ENCODE peak calls at places on chromosomes 1 and 21, in seven cellular contexts. O is mucosa of descending colon; N is pancreas; V is CD8-positive, alpha-beta T cell; S is thoracic aorta; U is PC-9; P is adrenal gland. K is an unnamed sample.

GRCh38 chr21:33135925-33136324 is 66.0 kb downstream of the OLIG1 start:
- DNase-seq in P (no peak), S (no peak), N (no peak), V (no peak), U (no peak), O (no peak), K (no peak)

GRCh38 chr1:44250113-44250781 is 37.0 kb downstream of the DMAP1 start:
- DNase-seq in U (no peak), P (no peak), S (no peak), V (no peak), N (no peak), O (no peak), K (no peak)

GRCh38 chr1:197042676-197043341 is 24.3 kb downstream of the F13B start:
- DNase-seq in U (no peak), P (no peak), V (no peak), N (no peak), S (no peak), O (no peak), K (no peak)

GRCh38 chr1:155226910-155227260 is 18.4 kb downstream of the MTX1 start:
- DNase-seq in P (peak; percentile 68), U (no peak), S (no peak), O (peak; percentile 82), N (no peak), V (no peak), K (peak; percentile 74)

GRCh38 chr21:40049031-40049958 is 182.1 kb downstream of the PCP4 start:
- DNase-seq in S (peak; percentile 40), V (no peak), N (no peak), P (peak; percentile 58), U (no peak), O (no peak), K (peak; percentile 44)

GRCh38 chr1:85584264-85584781 is 3.8 kb downstream of the CCN1 start:
- DNase-seq in P (no peak), O (no peak), V (no peak), N (no peak), S (no peak), U (peak; percentile 28), K (no peak)

GRCh38 chr1:184716158-184716557 is 38.5 kb downstream of the EDEM3 start:
- DNase-seq in P (no peak), O (no peak), S (no peak), N (no peak), U (no peak), V (no peak), K (no peak)

GRCh38 chr1:114512595-114513280 is 1.7 kb upstream of the TRIM33 start:
- DNase-seq in U (peak; percentile 3), S (no peak), N (no peak), P (no peak), O (no peak), V (no peak), K (no peak)

GRCh38 chr21:42827588-42827987 is 51.8 kb downstream of the WDR4 start:
- DNase-seq in U (no peak), P (no peak), V (no peak), O (no peak), S (no peak), N (no peak), K (no peak)

GRCh38 chr21:42829417-42829816 is 49.9 kb downstream of the WDR4 start:
- DNase-seq in S (no peak), P (no peak), N (no peak), U (no peak), V (no peak), O (no peak), K (no peak)

GRCh38 chr21:42829954-42830353 is 49.4 kb downstream of the WDR4 start:
- DNase-seq in U (no peak), N (no peak), S (no peak), O (no peak), V (no peak), P (no peak), K (no peak)

GRCh38 chr21:42833439-42833815 is 45.9 kb downstream of the WDR4 start:
- DNase-seq in V (no peak), S (no peak), P (peak; percentile 44), O (no peak), U (no peak), N (no peak), K (no peak)

GRCh38 chr21:42830456-42831455 is 48.6 kb downstream of the WDR4 start:
- DNase-seq in O (no peak), N (no peak), S (no peak), U (no peak), P (no peak), V (no peak), K (no peak)
- TF ChIP-seq CTCF in O (no peak), N (no peak), S (no peak), U (no peak), P (no peak), V (no peak), K (no peak)

GRCh38 chr1:31511848-31512615 is 64.3 kb upstream of the TINAGL1 start:
- DNase-seq in V (no peak), P (no peak), S (no peak), O (no peak), U (peak; percentile 45), N (no peak), K (no peak)

GRCh38 chr1:31507676-31508530 is 68.4 kb upstream of the TINAGL1 start:
- DNase-seq in N (no peak), U (no peak), O (no peak), V (no peak), S (no peak), P (no peak), K (no peak)

GRCh38 chr1:31509124-31510072 is 66.9 kb upstream of the TINAGL1 start:
- DNase-seq in U (no peak), P (no peak), V (no peak), O (no peak), S (no peak), N (no peak), K (no peak)

GRCh38 chr1:31510853-31511789 is 65.2 kb upstream of the TINAGL1 start:
- DNase-seq in U (peak; percentile 63), V (no peak), S (no peak), N (no peak), P (peak; percentile 55), O (no peak), K (no peak)

GRCh38 chr1:31510304-31510703 is 66.0 kb upstream of the TINAGL1 start:
- DNase-seq in S (no peak), U (no peak), V (no peak), O (no peak), N (no peak), P (no peak), K (no peak)
- H3K4me1 ChIP-seq in S (no peaks in the 10 kb centered on the region), U (peaks cover 34% of the 10 kb centered on the region), V (peaks cover 10% of the 10 kb centered on the region), O (peaks cover 3% of the 10 kb centered on the region), N (no peaks in the 10 kb centered on the region), P (peaks cover 2% of the 10 kb centered on the region), K (peaks cover 3% of the 10 kb centered on the region)

GRCh38 chr1:50666849-50667248 is 243.6 kb upstream of the DMRTA2 start:
- DNase-seq in U (no peak), O (no peak), S (no peak), V (no peak), N (no peak), P (no peak), K (no peak)
- TF ChIP-seq CTCF in U (no peak), O (no peak), S (no peak), V (no peak), N (no peak), P (no peak), K (no peak)

DNA sequence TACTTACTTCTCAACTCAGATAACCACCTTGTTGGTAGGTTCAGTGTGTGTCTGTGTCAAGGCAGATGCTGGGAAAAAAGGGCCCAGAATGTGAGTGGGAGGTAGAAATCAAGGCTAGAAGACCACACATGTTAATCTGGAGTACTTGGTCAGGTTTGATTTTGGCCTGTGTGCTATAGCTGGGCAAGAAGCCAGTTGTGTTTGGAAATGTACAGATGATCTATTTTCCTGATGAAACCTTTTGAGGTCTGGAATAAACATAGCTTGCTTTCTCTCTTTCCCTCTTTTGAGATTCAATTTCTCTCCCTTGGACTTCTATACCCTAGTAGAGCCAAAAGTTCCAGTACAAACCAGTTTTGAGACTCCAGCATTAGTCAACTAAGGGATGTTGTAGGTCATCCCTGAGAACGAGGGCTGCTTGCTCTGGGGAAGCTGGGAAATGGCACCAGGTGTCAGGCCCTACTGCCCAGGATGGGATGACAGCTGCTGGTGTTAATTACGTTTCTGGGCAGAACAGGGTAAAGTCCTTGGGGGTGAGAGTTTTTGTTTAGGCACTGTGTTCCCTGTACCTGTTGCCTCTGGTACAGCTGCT is 15.8 kb downstream of the MAPKAPK2 start:
- DNase-seq in N (no peak), S (no peak), V (no peak), P (no peak), U (no peak), O (no peak), K (no peak)
- H3K4me1 ChIP-seq in N (peaks cover 19% of the 10 kb centered on the region), S (peaks cover 18% of the 10 kb centered on the region), V (peaks cover 47% of the 10 kb centered on the region), P (peaks cover 33% of the 10 kb centered on the region), U (no peaks in the 10 kb centered on the region), O (peaks cover 20% of the 10 kb centered on the region), K (peaks cover 74% of the 10 kb centered on the region)

DNA sequence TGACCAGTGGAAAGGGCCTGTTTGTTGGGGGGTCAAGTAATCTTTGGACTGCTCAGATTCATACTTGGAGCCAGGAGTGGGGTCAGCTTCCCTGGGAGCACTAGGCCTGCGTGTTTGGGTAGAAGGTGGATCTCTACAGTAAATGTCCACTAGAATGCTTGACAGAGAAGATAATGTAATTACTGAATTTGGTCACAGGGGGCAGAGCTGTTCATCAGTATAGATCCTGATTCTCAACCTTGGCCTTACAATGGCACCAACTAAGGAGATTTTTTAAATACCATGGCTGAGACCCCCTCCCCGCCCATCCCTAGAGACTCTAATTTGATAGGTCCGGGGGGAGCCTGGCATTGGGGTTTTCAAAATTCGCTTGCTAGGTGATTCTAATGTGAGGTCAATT is 217.5 kb upstream of the PLXNA2 start:
- DNase-seq in V (no peak), S (no peak), U (no peak), N (no peak), O (no peak), P (no peak), K (no peak)
- TF ChIP-seq CTCF in V (no peak), S (no peak), U (peak; percentile 59), N (no peak), O (no peak), P (no peak), K (no peak)

GRCh38 chr21:42381347-42381984 is 14.4 kb downstream of the TMPRSS3 start:
- DNase-seq in P (peak; percentile 52), U (peak; percentile 59), S (no peak), O (peak; percentile 59), N (no peak), V (no peak), K (no peak)

GRCh38 chr21:42384184-42384583 is 11.7 kb downstream of the TMPRSS3 start:
- DNase-seq in U (no peak), O (peak; percentile 44), P (no peak), V (no peak), N (no peak), S (no peak), K (no peak)

GRCh38 chr21:42384999-42385398 is 10.9 kb downstream of the TMPRSS3 start:
- DNase-seq in S (no peak), U (no peak), O (peak; percentile 56), P (no peak), V (no peak), N (no peak), K (no peak)

GRCh38 chr21:42383331-42383730 is 12.5 kb downstream of the TMPRSS3 start:
- DNase-seq in S (no peak), V (no peak), P (no peak), O (peak; percentile 44), U (no peak), N (no peak), K (no peak)

GRCh38 chr21:42382915-42383314 is 12.9 kb downstream of the TMPRSS3 start:
- DNase-seq in V (no peak), U (no peak), O (peak; percentile 25), N (no peak), P (no peak), S (no peak), K (no peak)
- H3K4me1 ChIP-seq in V (peaks cover 10% of the 10 kb centered on the region), U (no peaks in the 10 kb centered on the region), O (peaks cover 14% of the 10 kb centered on the region), N (no peaks in the 10 kb centered on the region), P (no peaks in the 10 kb centered on the region), S (no peaks in the 10 kb centered on the region), K (no peaks in the 10 kb centered on the region)

GRCh38 chr1:33500547-33500946 is 28.1 kb downstream of the ZSCAN20 start:
- DNase-seq in P (no peak), V (no peak), U (peak; percentile 8), S (no peak), O (no peak), N (no peak), K (no peak)
- TF ChIP-seq CTCF in P (no peak), V (no peak), U (peak; percentile 56), S (no peak), O (no peak), N (no peak), K (no peak)

K was measured in tibial artery.